ENCODE peak calls at places on chromosomes 3 and 15, in five cellular contexts. F, Q, T, A and N are unnamed samples.

GRCh38 chr3:119322021-119322522 is 27.9 kb downstream of the ARHGAP31 start:
- DNase-seq in Q (no peak), F (no peak), A (no peak), T (peak), N (peak)

GRCh38 chr3:37814547-37814946 is 47.1 kb upstream of the CTDSPL start:
- DNase-seq in A (no peak), F (peak), T (no peak), Q (no peak), N (no peak)

GRCh38 chr3:194100856-194101390 is 35.0 kb upstream of the HES1 start:
- DNase-seq in A (peak), F (no peak), Q (no peak), T (no peak), N (no peak)

GRCh38 chr3:30435950-30436349 is 170.5 kb upstream of the TGFBR2 start:
- DNase-seq in Q (no peak), T (peak), A (peak), F (no peak), N (no peak)

GRCh38 chr3:189340680-189341460 is 169.1 kb downstream of the TPRG1 start:
- DNase-seq in F (peak), T (no peak), A (peak), Q (no peak), N (no peak)

GRCh38 chr15:90165659-90166489 is 35.3 kb upstream of the SEMA4B start:
- DNase-seq in F (no peak), T (peak), Q (peak), A (peak), N (peak)

GRCh38 chr3:16183601-16184270 is 9.3 kb downstream of the GALNT15 start:
- DNase-seq in Q (peak), A (no peak), T (peak), F (peak), N (peak)

GRCh38 chr3:57944313-57944580 is 64.0 kb upstream of the FLNB start:
- DNase-seq in F (no peak), T (no peak), A (no peak), Q (no peak), N (no peak)

GRCh38 chr3:69020424-69020823 is 6.9 kb upstream of the EOGT start:
- DNase-seq in F (no peak), Q (no peak), T (no peak), A (no peak), N (no peak)

GRCh38 chr3:93969443-93969842 is 4.3 kb downstream of the PROS1 start:
- DNase-seq in T (peak), A (no peak), F (no peak), Q (no peak), N (peak)

GRCh38 chr3:178202199-178202598 is 334.0 kb upstream of the KCNMB2 start:
- DNase-seq in F (no peak), A (no peak), Q (no peak), T (no peak), N (no peak)

GRCh38 chr15:80856400-80856799 is 77.2 kb downstream of the CEMIP start:
- DNase-seq in Q (no peak), F (peak), A (no peak), T (no peak), N (no peak)

GRCh38 chr15:77589839-77590238 is 42.9 kb downstream of the LINGO1 start:
- DNase-seq in F (no peak), T (no peak), A (no peak), Q (no peak), N (no peak)

GRCh38 chr3:48069339-48069738 is 53.1 kb upstream of the MAP4 start:
- DNase-seq in A (no peak), F (no peak), Q (no peak), T (no peak), N (no peak)

GRCh38 chr3:117144832-117145231 is 435.3 kb downstream of the TUSC7 start:
- DNase-seq in F (no peak), Q (no peak), T (peak), A (no peak), N (no peak)

GRCh38 chr15:44340410-44340809 is 51.9 kb downstream of the GOLM2 start:
- DNase-seq in A (no peak), F (no peak), T (peak), Q (peak), N (peak)

GRCh38 chr3:15633159-15633558 is 31.6 kb downstream of the BTD start:
- DNase-seq in T (no peak), A (no peak), Q (no peak), F (peak), N (no peak)

GRCh38 chr3:29683306-29683993 is 402.6 kb downstream of the RBMS3 start:
- DNase-seq in A (peak), T (peak), Q (no peak), F (no peak), N (peak)

GRCh38 chr3:122857019-122857418 is 62.1 kb downstream of the SLC49A4 start:
- DNase-seq in Q (no peak), A (no peak), F (no peak), T (peak), N (peak)

GRCh38 chr15:38714309-38715072 is 149.9 kb upstream of the RASGRP1 start:
- DNase-seq in Q (peak), T (peak), F (no peak), A (no peak), N (peak)
- H3K4me3 ChIP-seq in Q (no peak), T (no peak), F (no peak), A (no peak), N (no peak)

GRCh38 chr3:20739814-20740213 is 553.8 kb upstream of the SGO1 start:
- DNase-seq in Q (no peak), F (no peak), A (no peak), T (no peak), N (no peak)
- H3K4me3 ChIP-seq in Q (no peak), F (no peak), A (no peak), T (no peak), N (no peak)

GRCh38 chr15:64846246-64846645 is 4.5 kb downstream of the PLEKHO2 start:
- DNase-seq in F (no peak), Q (no peak), A (no peak), T (no peak), N (no peak)
- H3K4me3 ChIP-seq in F (no peak), Q (no peak), A (no peak), T (no peak), N (no peak)

GRCh38 chr15:69793436-69793782 is 304.3 kb downstream of the TLE3 start:
- DNase-seq in F (no peak), A (no peak), Q (no peak), T (no peak), N (no peak)

GRCh38 chr15:69795601-69796000 is 302.1 kb downstream of the TLE3 start:
- DNase-seq in A (no peak), Q (no peak), T (no peak), F (no peak), N (no peak)

GRCh38 chr15:69792823-69793222 is 304.9 kb downstream of the TLE3 start:
- DNase-seq in A (no peak), T (no peak), Q (no peak), F (no peak), N (no peak)

GRCh38 chr15:69793783-69794451 is 303.8 kb downstream of the TLE3 start:
- DNase-seq in Q (no peak), T (no peak), A (no peak), F (no peak), N (no peak)

DNA sequence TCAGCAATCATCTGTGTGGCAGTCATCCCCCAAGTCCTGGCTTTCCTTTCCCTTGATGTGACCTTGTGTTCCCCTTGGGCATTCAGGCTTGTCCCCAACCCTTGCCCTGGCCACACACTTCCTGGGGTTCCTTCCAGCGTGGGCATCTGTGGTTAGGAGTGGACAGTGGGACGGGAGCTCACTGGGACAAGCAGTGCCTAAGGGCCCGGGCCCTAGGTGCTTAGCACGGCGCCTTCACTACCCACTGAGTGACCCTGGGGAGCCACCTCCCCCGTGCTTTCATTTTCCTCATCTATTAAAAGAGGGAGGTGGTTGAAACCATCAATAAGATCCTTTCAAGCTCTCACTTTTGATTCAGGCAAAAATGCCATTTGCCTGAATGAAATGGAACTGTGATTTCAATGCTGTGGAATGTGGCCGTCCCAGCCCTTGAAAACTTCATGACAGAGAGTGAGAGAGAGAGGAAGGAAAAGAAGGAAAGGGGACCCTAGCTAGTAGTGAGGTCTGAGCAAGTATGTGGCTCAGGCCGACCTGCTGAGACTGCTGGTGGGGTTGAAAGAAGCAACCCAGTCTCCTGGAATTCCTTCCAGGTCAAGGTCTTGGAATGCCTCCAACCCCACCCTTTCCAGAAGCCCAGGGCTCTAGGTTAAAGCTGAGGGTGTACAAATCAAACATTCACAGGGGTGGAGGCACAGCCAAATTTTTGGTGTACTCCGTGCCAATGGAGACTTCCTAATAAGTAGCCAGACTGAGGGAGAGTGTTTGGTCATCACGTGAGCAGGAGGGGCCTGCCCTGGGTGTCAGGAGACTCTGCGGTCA is 302.9 kb downstream of the TLE3 start:
- DNase-seq in F (no peak), T (peak), A (no peak), Q (no peak), N (peak)
- H3K4me3 ChIP-seq in F (no peak), T (no peak), A (no peak), Q (no peak), N (no peak)

DNA sequence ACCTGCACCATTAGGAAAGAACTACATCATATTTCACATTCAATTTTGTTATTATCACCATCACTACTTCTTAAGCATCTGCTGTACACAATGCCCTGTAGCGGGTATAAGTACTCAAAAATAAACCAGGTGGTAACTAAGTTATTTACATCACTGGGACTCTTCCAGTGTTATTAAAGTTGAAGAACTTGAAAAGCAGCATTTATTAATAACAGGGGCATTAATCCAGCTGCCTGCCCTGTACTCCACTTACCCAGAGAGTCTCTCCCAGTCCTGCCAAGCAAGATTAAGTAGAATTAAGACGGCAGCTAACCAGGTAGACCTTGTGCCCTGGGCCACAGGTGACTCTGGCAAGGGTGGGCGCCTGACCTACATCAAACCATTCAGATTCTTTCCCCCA is 65.2 kb downstream of the FHIT start:
- DNase-seq in T (no peak), F (no peak), Q (no peak), A (no peak), N (no peak)
- H3K4me3 ChIP-seq in T (no peak), F (no peak), Q (no peak), A (no peak), N (no peak)

GRCh38 chr15:63041402-63041977 is 1.1 kb upstream of the TPM1 start:
- DNase-seq in Q (no peak), A (no peak), F (peak), T (no peak), N (peak)
- H3K4me3 ChIP-seq in Q (peak), A (no peak), F (peak), T (peak), N (peak)

DNA sequence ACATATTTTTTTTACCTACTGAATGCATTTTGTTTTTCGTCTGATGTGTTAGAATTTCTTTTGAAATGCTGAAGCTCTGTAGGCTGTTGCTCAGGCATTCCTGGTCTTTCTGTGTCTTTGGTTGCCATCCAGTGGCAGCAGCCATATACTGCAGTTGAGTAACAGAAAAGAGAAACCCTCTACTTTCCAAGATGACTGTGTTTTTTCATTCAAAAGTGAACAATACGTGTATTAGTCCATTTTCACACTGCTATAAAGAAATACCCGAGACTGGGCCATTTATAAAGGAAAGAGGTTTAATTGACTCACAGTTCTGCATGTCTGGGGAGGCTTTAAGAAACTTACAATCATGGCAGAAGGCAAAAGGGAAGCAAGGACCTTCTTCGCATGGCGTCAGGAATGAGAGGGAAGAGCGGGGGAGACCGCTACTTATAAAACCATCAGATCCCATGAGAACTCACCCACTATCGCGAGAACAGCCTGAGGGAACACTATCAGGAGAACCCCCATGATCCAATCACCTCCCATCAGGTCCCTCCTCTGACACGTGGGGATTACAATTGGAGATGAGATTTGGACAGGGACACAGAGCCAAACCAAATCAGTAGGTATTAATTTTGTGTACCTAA is 4.7 kb upstream of the GOLGA8B start:
- DNase-seq in T (peak), A (peak), Q (peak), F (peak), N (peak)
- H3K4me3 ChIP-seq in T (peak), A (peak), Q (peak), F (peak), N (peak)

GRCh38 chr3:50245251-50245745 is 9.3 kb downstream of the GNAI2 start:
- DNase-seq in T (no peak), F (peak), Q (no peak), A (no peak), N (no peak)

GRCh38 chr3:50249459-50249858 is 13.5 kb downstream of the GNAI2 start:
- DNase-seq in A (no peak), F (no peak), Q (no peak), T (no peak), N (no peak)

GRCh38 chr3:50245831-50246516 is 10.0 kb downstream of the GNAI2 start:
- DNase-seq in T (peak), A (peak), F (peak), Q (no peak), N (no peak)

GRCh38 chr3:50248387-50248786 is 12.4 kb downstream of the GNAI2 start:
- DNase-seq in Q (no peak), F (no peak), T (no peak), A (no peak), N (no peak)

DNA sequence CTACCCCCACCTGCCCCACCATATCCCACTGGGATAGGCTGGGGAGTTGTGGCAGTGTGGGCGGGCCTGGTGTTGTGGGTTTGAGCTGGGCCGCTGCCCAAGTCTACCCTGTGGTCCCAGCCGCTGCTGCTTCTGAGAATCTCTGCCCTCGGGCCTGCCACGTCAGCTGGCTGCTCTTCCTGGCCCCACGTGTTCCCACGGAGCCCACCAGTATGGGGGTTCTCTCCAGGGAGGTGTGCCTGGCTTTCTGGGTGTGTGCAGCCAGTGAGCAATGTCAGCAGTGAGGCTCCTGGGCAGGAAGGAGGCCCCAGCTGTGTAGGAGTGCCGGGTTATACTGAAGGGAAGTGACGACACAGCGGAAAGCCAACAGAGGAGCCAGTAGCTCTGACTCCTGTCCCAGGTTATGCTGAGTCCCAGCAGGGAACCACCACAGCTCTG is 10.5 kb downstream of the GNAI2 start:
- DNase-seq in F (peak), A (peak), Q (no peak), T (peak), N (peak)
- H3K4me3 ChIP-seq in F (no peak), A (peak), Q (peak), T (peak), N (peak)